ENCODE peak calls at places on chromosomes 16 and 17, in five cellular contexts. One of them, this sample, is unnamed.
A peak's percentile ranks its signal among the peaks of the same experiment; 100 is the strongest.

GRCh38 chr16:51886456-51886855 is 660.5 kb downstream of the TOX3 start:
- DNase-seq in CD8-positive, alpha-beta T cell: no peak
- DNase-seq in prostate gland: no peak
- DNase-seq in right lobe of liver: no peak
- DNase-seq in dorsolateral prefrontal cortex: no peak
- DNase-seq in this sample: no peak

GRCh38 chr17:59851431-59852375 is 41.0 kb downstream of the TUBD1 start:
- DNase-seq in dorsolateral prefrontal cortex: no peak
- DNase-seq in prostate gland: peak; percentile 65
- DNase-seq in CD8-positive, alpha-beta T cell: no peak
- DNase-seq in right lobe of liver: no peak
- DNase-seq in this sample: peak; percentile 90

GRCh38 chr17:5499790-5500189 is 13.4 kb downstream of the MIS12 start:
- DNase-seq in prostate gland: no peak
- DNase-seq in dorsolateral prefrontal cortex: peak; percentile 35
- DNase-seq in right lobe of liver: no peak
- DNase-seq in CD8-positive, alpha-beta T cell: no peak
- DNase-seq in this sample: no peak

GRCh38 chr17:59761385-59762021 is 54.0 kb downstream of the VMP1 start:
- DNase-seq in CD8-positive, alpha-beta T cell: no peak
- DNase-seq in dorsolateral prefrontal cortex: no peak
- DNase-seq in prostate gland: no peak
- DNase-seq in right lobe of liver: no peak
- DNase-seq in this sample: peak; percentile 98

GRCh38 chr16:69482410-69482951 is 58.1 kb downstream of the CYB5B start:
- DNase-seq in right lobe of liver: no peak
- DNase-seq in CD8-positive, alpha-beta T cell: no peak
- DNase-seq in prostate gland: peak; percentile 21
- DNase-seq in dorsolateral prefrontal cortex: peak; percentile 4
- DNase-seq in this sample: peak; percentile 58

GRCh38 chr17:29585080-29585751 is 4.2 kb downstream of the GIT1 start:
- DNase-seq in dorsolateral prefrontal cortex: no peak
- DNase-seq in prostate gland: no peak
- DNase-seq in CD8-positive, alpha-beta T cell: no peak
- DNase-seq in right lobe of liver: no peak
- DNase-seq in this sample: peak; percentile 10

GRCh38 chr16:11401161-11402050 is 56.1 kb downstream of the RMI2 start:
- DNase-seq in CD8-positive, alpha-beta T cell: no peak
- DNase-seq in prostate gland: no peak
- DNase-seq in right lobe of liver: peak; percentile 95
- DNase-seq in dorsolateral prefrontal cortex: peak; percentile 86
- DNase-seq in this sample: no peak

GRCh38 chr16:23374721-23375120 is 72.6 kb downstream of the SCNN1B start:
- DNase-seq in CD8-positive, alpha-beta T cell: no peak
- DNase-seq in right lobe of liver: no peak
- DNase-seq in prostate gland: no peak
- DNase-seq in dorsolateral prefrontal cortex: no peak
- DNase-seq in this sample: no peak

GRCh38 chr16:27326738-27327585 is 13.2 kb downstream of the IL4R start:
- DNase-seq in right lobe of liver: peak; percentile 71
- DNase-seq in dorsolateral prefrontal cortex: peak; percentile 7
- DNase-seq in CD8-positive, alpha-beta T cell: no peak
- DNase-seq in prostate gland: peak; percentile 66
- DNase-seq in this sample: peak; percentile 92

GRCh38 chr17:72123964-72124791 is 3.4 kb downstream of the SOX9 start:
- DNase-seq in prostate gland: no peak
- DNase-seq in dorsolateral prefrontal cortex: no peak
- DNase-seq in right lobe of liver: no peak
- DNase-seq in CD8-positive, alpha-beta T cell: no peak
- DNase-seq in this sample: no peak

GRCh38 chr16:46743232-46743719 is 4.9 kb downstream of the MYLK3 start:
- DNase-seq in CD8-positive, alpha-beta T cell: no peak
- DNase-seq in dorsolateral prefrontal cortex: no peak
- DNase-seq in right lobe of liver: no peak
- DNase-seq in prostate gland: no peak
- DNase-seq in this sample: peak; percentile 35

GRCh38 chr17:68318103-68318991 is 27.1 kb downstream of the ARSG start:
- DNase-seq in prostate gland: no peak
- DNase-seq in CD8-positive, alpha-beta T cell: no peak
- DNase-seq in right lobe of liver: no peak
- DNase-seq in dorsolateral prefrontal cortex: no peak
- DNase-seq in this sample: peak; percentile 62

DNA sequence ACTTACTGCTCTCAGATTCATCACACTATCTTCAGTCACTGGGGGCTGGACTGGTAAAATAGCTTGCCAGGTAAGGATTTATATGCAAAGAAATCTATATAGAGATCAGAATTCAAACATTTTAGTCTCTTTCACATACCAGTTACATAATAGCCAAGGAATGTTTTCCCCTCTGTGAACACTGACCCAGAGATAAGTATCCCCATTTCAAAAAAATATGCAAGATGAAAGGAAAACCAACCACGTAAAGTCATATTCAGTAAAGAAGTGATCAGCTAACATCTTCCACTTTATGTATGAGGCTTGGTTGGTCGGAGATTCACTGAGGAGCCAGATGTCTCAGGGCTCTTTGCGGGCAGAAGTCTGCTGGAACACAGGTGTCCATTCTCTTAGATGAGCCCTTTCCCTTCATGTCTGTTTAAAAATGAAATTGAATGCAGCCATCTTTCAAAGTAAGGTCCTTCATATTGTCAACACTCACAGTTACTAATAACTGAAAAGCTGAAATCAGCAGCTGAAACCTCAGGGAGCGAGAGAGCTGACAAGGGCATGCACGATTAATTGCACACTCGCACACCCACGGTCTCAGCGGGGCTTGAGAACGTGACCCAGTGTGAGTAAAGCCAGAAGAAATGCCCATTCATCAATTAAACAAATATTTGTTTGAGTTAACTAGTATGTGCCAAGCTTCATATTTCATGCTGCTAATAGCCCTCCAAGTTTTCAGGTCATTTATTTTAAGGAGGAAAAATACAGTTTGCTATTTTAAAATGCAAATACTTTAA is 161.2 kb downstream of the MRTFB start:
- DNase-seq in prostate gland: no peak
- DNase-seq in CD8-positive, alpha-beta T cell: no peak
- DNase-seq in right lobe of liver: no peak
- DNase-seq in dorsolateral prefrontal cortex: no peak
- DNase-seq in this sample: peak; percentile 83
- H3K4me3 ChIP-seq in prostate gland: no peak overlapping the region
- H3K4me3 ChIP-seq in CD8-positive, alpha-beta T cell: no peak overlapping the region
- H3K4me3 ChIP-seq in right lobe of liver: no peak overlapping the region
- H3K4me3 ChIP-seq in dorsolateral prefrontal cortex: no peak overlapping the region
- H3K4me3 ChIP-seq in this sample: no peak overlapping the region

GRCh38 chr16:1980770-1981087 is 540 bp downstream of the NOXO1 start:
- DNase-seq in prostate gland: no peak
- DNase-seq in CD8-positive, alpha-beta T cell: no peak
- DNase-seq in dorsolateral prefrontal cortex: no peak
- DNase-seq in right lobe of liver: no peak
- DNase-seq in this sample: no peak

GRCh38 chr16:1983053-1983543 is 895 bp upstream of the GFER start:
- DNase-seq in dorsolateral prefrontal cortex: no peak
- DNase-seq in CD8-positive, alpha-beta T cell: no peak
- DNase-seq in prostate gland: no peak
- DNase-seq in right lobe of liver: no peak
- DNase-seq in this sample: no peak

GRCh38 chr16:1980026-1980769 is 1.1 kb downstream of the NOXO1 start:
- DNase-seq in CD8-positive, alpha-beta T cell: no peak
- DNase-seq in right lobe of liver: no peak
- DNase-seq in prostate gland: no peak
- DNase-seq in dorsolateral prefrontal cortex: no peak
- DNase-seq in this sample: no peak

GRCh38 chr16:1981972-1982574 is 804 bp upstream of the NOXO1 start:
- DNase-seq in CD8-positive, alpha-beta T cell: no peak
- DNase-seq in prostate gland: peak; percentile 36
- DNase-seq in right lobe of liver: no peak
- DNase-seq in dorsolateral prefrontal cortex: no peak
- DNase-seq in this sample: no peak

GRCh38 chr16:1981398-1981836 is at the start of gene NOXO1:
- DNase-seq in dorsolateral prefrontal cortex: no peak
- DNase-seq in right lobe of liver: no peak
- DNase-seq in prostate gland: no peak
- DNase-seq in CD8-positive, alpha-beta T cell: no peak
- DNase-seq in this sample: no peak
- H3K4me3 ChIP-seq in dorsolateral prefrontal cortex: peak within 1 kb of the TSS; percentile 24
- H3K4me3 ChIP-seq in right lobe of liver: no peak within 1 kb of the TSS
- H3K4me3 ChIP-seq in prostate gland: no peak within 1 kb of the TSS
- H3K4me3 ChIP-seq in CD8-positive, alpha-beta T cell: no peak within 1 kb of the TSS
- H3K4me3 ChIP-seq in this sample: no peak within 1 kb of the TSS

DNA sequence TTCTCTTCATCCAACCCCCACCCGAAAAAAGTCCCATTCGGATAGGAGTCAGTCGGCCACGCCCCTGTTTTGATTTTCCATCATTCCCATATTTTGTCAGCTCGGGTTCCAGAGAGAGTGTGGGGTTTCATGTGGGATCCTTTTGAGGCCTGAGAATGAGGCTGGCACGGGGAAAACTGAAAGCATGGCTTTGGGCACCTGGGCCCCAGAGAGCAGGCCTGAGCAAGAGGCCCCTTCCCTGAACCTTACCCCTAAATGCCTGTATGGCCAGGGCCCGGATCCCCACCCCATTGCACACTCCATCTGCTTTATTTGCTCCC is 4.6 kb upstream of the HOXB4 start:
- DNase-seq in right lobe of liver: no peak
- DNase-seq in dorsolateral prefrontal cortex: no peak
- DNase-seq in prostate gland: no peak
- DNase-seq in CD8-positive, alpha-beta T cell: no peak
- DNase-seq in this sample: no peak
- H3K4me3 ChIP-seq in right lobe of liver: peak overlapping the region; percentile 41
- H3K4me3 ChIP-seq in dorsolateral prefrontal cortex: no peak overlapping the region
- H3K4me3 ChIP-seq in prostate gland: no peak overlapping the region
- H3K4me3 ChIP-seq in CD8-positive, alpha-beta T cell: no peak overlapping the region
- H3K4me3 ChIP-seq in this sample: peak overlapping the region; percentile 54

GRCh38 chr16:4767872-4768548 is 1.0 kb upstream of the ZNF500 start:
- DNase-seq in dorsolateral prefrontal cortex: no peak
- DNase-seq in prostate gland: no peak
- DNase-seq in CD8-positive, alpha-beta T cell: no peak
- DNase-seq in right lobe of liver: no peak
- DNase-seq in this sample: no peak

GRCh38 chr16:4771646-4772045 is 4.7 kb upstream of the ZNF500 start:
- DNase-seq in right lobe of liver: no peak
- DNase-seq in CD8-positive, alpha-beta T cell: no peak
- DNase-seq in prostate gland: no peak
- DNase-seq in dorsolateral prefrontal cortex: no peak
- DNase-seq in this sample: no peak

GRCh38 chr16:4768549-4769305 is 1.8 kb upstream of the ZNF500 start:
- DNase-seq in dorsolateral prefrontal cortex: peak; percentile 98
- DNase-seq in prostate gland: peak; percentile 97
- DNase-seq in right lobe of liver: peak; percentile 98
- DNase-seq in CD8-positive, alpha-beta T cell: peak; percentile 39
- DNase-seq in this sample: peak; percentile 82

GRCh38 chr16:4766875-4767628 is at the start of gene ZNF500:
- DNase-seq in prostate gland: peak; percentile 97
- DNase-seq in dorsolateral prefrontal cortex: peak; percentile 99
- DNase-seq in CD8-positive, alpha-beta T cell: peak; percentile 89
- DNase-seq in right lobe of liver: peak; percentile 98
- DNase-seq in this sample: peak; percentile 88

DNA sequence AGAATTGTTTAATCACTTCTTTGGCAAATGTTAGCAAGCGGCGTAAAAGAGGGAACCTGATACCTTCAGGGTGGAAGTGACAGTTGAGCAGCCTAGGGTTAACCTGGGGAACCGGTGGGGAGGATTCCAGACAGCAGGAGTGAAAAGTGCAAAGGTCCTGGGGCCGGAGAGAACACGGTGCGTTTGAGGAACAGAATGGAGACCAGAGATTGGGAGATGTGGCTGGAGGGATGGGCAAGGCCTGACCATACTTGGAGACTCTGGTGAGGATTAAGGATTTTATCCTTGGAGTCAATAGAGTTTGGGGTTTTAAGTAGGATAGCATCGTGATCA is 2.3 kb upstream of the ZNF500 start:
- DNase-seq in prostate gland: no peak
- DNase-seq in CD8-positive, alpha-beta T cell: no peak
- DNase-seq in dorsolateral prefrontal cortex: no peak
- DNase-seq in right lobe of liver: no peak
- DNase-seq in this sample: no peak
- H3K4me3 ChIP-seq in prostate gland: peak overlapping the region; percentile 51
- H3K4me3 ChIP-seq in CD8-positive, alpha-beta T cell: no peak overlapping the region
- H3K4me3 ChIP-seq in dorsolateral prefrontal cortex: peak overlapping the region; percentile 100
- H3K4me3 ChIP-seq in right lobe of liver: peak overlapping the region; percentile 97
- H3K4me3 ChIP-seq in this sample: peak overlapping the region; percentile 71

GRCh38 chr17:37744961-37745800 is at the start of gene HNF1B:
- DNase-seq in right lobe of liver: peak; percentile 74
- DNase-seq in prostate gland: peak; percentile 74
- DNase-seq in CD8-positive, alpha-beta T cell: no peak
- DNase-seq in dorsolateral prefrontal cortex: no peak
- DNase-seq in this sample: no peak
- H3K4me3 ChIP-seq in right lobe of liver: peak within 1 kb of the TSS; percentile 73
- H3K4me3 ChIP-seq in prostate gland: peak within 1 kb of the TSS; percentile 35
- H3K4me3 ChIP-seq in CD8-positive, alpha-beta T cell: no peak within 1 kb of the TSS
- H3K4me3 ChIP-seq in dorsolateral prefrontal cortex: peak within 1 kb of the TSS; percentile 54
- H3K4me3 ChIP-seq in this sample: no peak within 1 kb of the TSS

GRCh38 chr17:42422412-42422957 is 571 bp downstream of the CAVIN1 start:
- DNase-seq in right lobe of liver: peak; percentile 60
- DNase-seq in dorsolateral prefrontal cortex: peak; percentile 20
- DNase-seq in prostate gland: no peak
- DNase-seq in CD8-positive, alpha-beta T cell: no peak
- DNase-seq in this sample: no peak
- H3K4me3 ChIP-seq in right lobe of liver: peak overlapping the region; percentile 55
- H3K4me3 ChIP-seq in dorsolateral prefrontal cortex: peak overlapping the region; percentile 84
- H3K4me3 ChIP-seq in prostate gland: peak overlapping the region; percentile 96
- H3K4me3 ChIP-seq in CD8-positive, alpha-beta T cell: peak overlapping the region; percentile 26
- H3K4me3 ChIP-seq in this sample: peak overlapping the region; percentile 96

GRCh38 chr17:14297161-14297851 is 3.6 kb upstream of the HS3ST3B1 start:
- DNase-seq in prostate gland: no peak
- DNase-seq in CD8-positive, alpha-beta T cell: no peak
- DNase-seq in dorsolateral prefrontal cortex: no peak
- DNase-seq in right lobe of liver: peak; percentile 70
- DNase-seq in this sample: no peak
- H3K4me3 ChIP-seq in prostate gland: peak overlapping the region; percentile 34
- H3K4me3 ChIP-seq in CD8-positive, alpha-beta T cell: peak overlapping the region; percentile 36
- H3K4me3 ChIP-seq in dorsolateral prefrontal cortex: peak overlapping the region; percentile 44
- H3K4me3 ChIP-seq in right lobe of liver: peak overlapping the region; percentile 57
- H3K4me3 ChIP-seq in this sample: peak overlapping the region; percentile 48

DNA sequence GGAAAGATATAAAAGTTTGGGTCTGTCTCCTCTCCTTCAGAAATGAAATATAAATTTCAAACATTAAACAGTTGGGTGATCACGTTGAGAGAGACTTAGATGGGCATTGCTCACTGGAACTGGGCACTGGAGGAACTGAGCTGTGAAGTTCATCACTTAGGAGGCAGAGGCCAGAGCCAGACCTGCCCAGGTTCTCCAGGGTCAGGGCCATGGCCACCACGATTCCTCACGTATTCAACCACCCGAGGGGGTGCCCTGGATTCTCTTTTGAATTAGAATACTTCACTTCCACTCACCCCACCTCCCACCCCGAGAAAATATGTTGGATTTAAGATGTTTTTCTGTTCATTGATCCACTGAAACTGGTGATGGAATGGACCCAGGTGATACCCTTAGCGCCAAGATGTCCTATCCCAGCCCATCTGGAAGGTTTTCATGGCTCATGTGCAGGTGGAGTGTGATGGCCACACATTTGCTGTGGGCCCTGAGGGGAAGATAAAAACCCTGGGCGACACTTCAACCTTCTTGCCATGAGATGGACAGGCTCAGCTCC is 6.1 kb downstream of the PRR29 start:
- DNase-seq in dorsolateral prefrontal cortex: no peak
- DNase-seq in prostate gland: no peak
- DNase-seq in right lobe of liver: no peak
- DNase-seq in CD8-positive, alpha-beta T cell: no peak
- DNase-seq in this sample: no peak
- H3K4me3 ChIP-seq in dorsolateral prefrontal cortex: no peak overlapping the region
- H3K4me3 ChIP-seq in prostate gland: no peak overlapping the region
- H3K4me3 ChIP-seq in right lobe of liver: no peak overlapping the region
- H3K4me3 ChIP-seq in CD8-positive, alpha-beta T cell: no peak overlapping the region
- H3K4me3 ChIP-seq in this sample: no peak overlapping the region